ENCODE peak calls at places on chromosomes 6 and 20, in four cellular contexts. B is CD4-positive, alpha-beta memory T cell; V is body of pancreas; N is H9. Z is an unnamed sample.

GRCh38 chr6:2102966-2103365 is 142.4 kb downstream of the GMDS start:
- DNase-seq in B (no peak), V (no peak), N (no peak), Z (no peak)

GRCh38 chr6:5103250-5103649 is 18.1 kb downstream of the PPP1R3G start:
- DNase-seq in B (no peak), V (no peak), N (no peak), Z (no peak)

GRCh38 chr20:61391812-61392520 is 139.9 kb downstream of the CDH4 start:
- DNase-seq in B (no peak), V (no peak), N (no peak), Z (no peak)

GRCh38 chr6:127554435-127555006 is 22.5 kb upstream of the C6orf58 start:
- DNase-seq in B (no peak), V (peak; percentile 31), N (peak; percentile 43), Z (peak; percentile 17)

GRCh38 chr20:61308171-61308795 is 56.2 kb downstream of the CDH4 start:
- DNase-seq in B (no peak), V (no peak), N (no peak), Z (no peak)

GRCh38 chr6:147699637-147700036 is 191.1 kb downstream of the SAMD5 start:
- DNase-seq in B (no peak), V (no peak), N (no peak), Z (no peak)

GRCh38 chr20:8693709-8694108 is 375.2 kb upstream of the PLCB4 start:
- DNase-seq in B (no peak), V (no peak), N (no peak), Z (no peak)

GRCh38 chr6:150319924-150320323 is 48.9 kb upstream of the IYD start:
- DNase-seq in B (no peak), V (no peak), N (no peak), Z (no peak)

GRCh38 chr6:66376021-66376420 is 669.0 kb upstream of the EYS start:
- DNase-seq in B (no peak), V (no peak), N (no peak), Z (no peak)

GRCh38 chr6:105835373-105835772 is 250.8 kb upstream of the PRDM1 start:
- DNase-seq in B (no peak), V (no peak), N (peak; percentile 76), Z (peak; percentile 18)

GRCh38 chr6:99219788-99220187 is 129.7 kb downstream of the FAXC start:
- DNase-seq in B (no peak), V (no peak), N (peak; percentile 93), Z (no peak)

GRCh38 chr6:150741633-150742200 is 123.8 kb upstream of the MTHFD1L start:
- DNase-seq in B (peak; percentile 6), V (no peak), N (no peak), Z (no peak)

GRCh38 chr20:36145877-36146707 is 8.4 kb upstream of the EPB41L1 start:
- DNase-seq in B (no peak), V (no peak), N (no peak), Z (no peak)

GRCh38 chr6:155327326-155328073 is 13.2 kb upstream of the TFB1M start:
- DNase-seq in B (peak; percentile 60), V (peak; percentile 65), N (no peak), Z (no peak)

GRCh38 chr6:170093658-170094596 is 197.0 kb downstream of the DLL1 start:
- DNase-seq in B (no peak), V (peak; percentile 8), N (peak; percentile 28), Z (no peak)

GRCh38 chr6:41706876-41707564 is 28.4 kb downstream of the TFEB start:
- DNase-seq in B (no peak), V (no peak), N (no peak), Z (peak; percentile 67)

GRCh38 chr20:50306478-50307423 is 116.1 kb downstream of the CEBPB start:
- DNase-seq in B (no peak), V (no peak), N (no peak), Z (no peak)

GRCh38 chr6:139161817-139162284 is 27.0 kb downstream of the HECA start:
- DNase-seq in B (peak; percentile 69), V (no peak), N (no peak), Z (no peak)

GRCh38 chr6:125918681-125919566 is 37.6 kb upstream of the HINT3 start:
- DNase-seq in B (peak; percentile 67), V (peak; percentile 47), N (no peak), Z (peak; percentile 69)

GRCh38 chr6:34237316-34237721 is 646 bp downstream of the HMGA1 start:
- DNase-seq in B (peak; percentile 29), V (peak; percentile 35), N (no peak), Z (no peak)

GRCh38 chr6:151422981-151423380 is 28.9 kb downstream of the RMND1 start:
- DNase-seq in B (no peak), V (no peak), N (no peak), Z (no peak)

GRCh38 chr6:52697903-52698302 is 27.0 kb downstream of the TMEM14A start:
- DNase-seq in B (no peak), V (no peak), N (no peak), Z (no peak)

GRCh38 chr20:50798650-50799049 is 3.8 kb downstream of the BCAS4 start:
- DNase-seq in B (no peak), V (no peak), N (no peak), Z (no peak)

GRCh38 chr6:40972814-40973213 is 66.2 kb downstream of the UNC5CL start:
- DNase-seq in B (no peak), V (no peak), N (no peak), Z (no peak)

GRCh38 chr6:166930354-166930891 is 25.9 kb downstream of the RNASET2 start:
- DNase-seq in B (no peak), V (no peak), N (no peak), Z (no peak)

GRCh38 chr20:64155258-64156135 is 8.8 kb upstream of the MYT1 start:
- DNase-seq in B (no peak), V (no peak), N (no peak), Z (no peak)

GRCh38 chr6:38549180-38549579 is 90.5 kb downstream of the BTBD9 start:
- DNase-seq in B (no peak), V (no peak), N (no peak), Z (no peak)

GRCh38 chr6:40541556-40542174 is 45.5 kb downstream of the LRFN2 start:
- DNase-seq in B (no peak), V (no peak), N (no peak), Z (no peak)

GRCh38 chr6:116783852-116784251 is 18.3 kb upstream of the FAM162B start:
- DNase-seq in B (no peak), V (no peak), N (no peak), Z (no peak)

GRCh38 chr6:107060704-107061103 is 32.7 kb downstream of the MTRES1 start:
- DNase-seq in B (no peak), V (no peak), N (no peak), Z (no peak)

DNA sequence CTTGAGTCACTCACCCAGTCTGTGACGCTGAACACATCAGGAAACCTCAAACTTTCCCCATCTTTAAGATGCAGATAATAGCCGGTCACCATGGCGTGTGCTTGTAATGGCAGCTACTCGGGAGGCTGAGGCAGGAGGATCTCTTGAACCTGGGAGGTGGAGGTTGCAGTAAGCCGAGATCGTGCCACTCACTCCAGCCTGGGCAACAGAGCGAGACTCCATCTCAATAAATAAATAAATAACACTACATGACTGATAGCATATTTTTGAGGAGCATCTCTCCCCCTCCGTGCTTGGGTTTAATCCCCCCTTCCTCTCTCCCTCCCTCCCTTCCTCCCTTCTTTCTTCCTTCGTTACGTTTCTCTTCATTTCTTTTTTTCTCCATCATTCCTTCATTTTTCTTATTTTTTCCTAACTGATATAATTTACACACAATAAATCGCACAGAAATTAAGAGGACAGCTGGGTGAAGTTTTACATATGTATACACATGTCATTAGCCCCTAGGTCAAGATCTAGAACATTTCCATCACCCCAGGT is 51.3 kb upstream of the EZR start:
- DNase-seq in B (no peak), V (no peak), N (no peak), Z (no peak)
- H3K27ac ChIP-seq in B (peak overlapping the region; percentile 97), V (peak overlapping the region; percentile 92), N (peak overlapping the region; percentile 85), Z (peak overlapping the region; percentile 59)

GRCh38 chr20:20017001-20017851 is at the start of gene NAA20:
- DNase-seq in B (peak; percentile 88), V (peak; percentile 94), N (peak; percentile 98), Z (peak; percentile 87)

GRCh38 chr20:20014659-20015058 is 2.5 kb upstream of the NAA20 start:
- DNase-seq in B (no peak), V (no peak), N (no peak), Z (no peak)

GRCh38 chr20:20009784-20010253 is 7.3 kb upstream of the NAA20 start:
- DNase-seq in B (no peak), V (no peak), N (peak; percentile 57), Z (no peak)

GRCh38 chr20:20010639-20011500 is 6.3 kb upstream of the NAA20 start:
- DNase-seq in B (no peak), V (no peak), N (no peak), Z (no peak)

DNA sequence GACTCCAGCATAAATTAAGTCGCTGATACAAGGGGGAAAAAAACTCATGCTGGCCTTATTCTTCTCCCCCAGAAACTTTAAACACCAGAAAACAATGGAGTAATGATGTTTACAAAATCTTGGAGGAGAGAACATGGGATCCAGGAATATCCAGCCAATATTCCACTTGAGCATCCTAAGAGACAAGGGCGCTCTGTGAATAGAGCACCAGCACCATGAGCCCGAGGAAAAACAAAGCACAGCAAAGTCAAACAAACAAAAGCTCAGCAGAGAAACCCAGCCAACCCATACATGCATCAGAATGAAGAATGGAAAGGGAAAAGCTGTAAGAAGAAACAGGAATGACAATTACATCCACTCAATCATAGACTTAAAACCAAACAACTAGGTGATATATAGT is 4.6 kb upstream of the NAA20 start:
- DNase-seq in B (no peak), V (no peak), N (no peak), Z (no peak)
- H3K27ac ChIP-seq in B (no peak overlapping the region), V (no peak overlapping the region), N (no peak overlapping the region), Z (no peak overlapping the region)

GRCh38 chr6:144307880-144308279 is 22.7 kb downstream of the UTRN start:
- DNase-seq in B (no peak), V (no peak), N (no peak), Z (no peak)
- H3K27ac ChIP-seq in B (no peak overlapping the region), V (no peak overlapping the region), N (no peak overlapping the region), Z (no peak overlapping the region)

GRCh38 chr6:84687487-84687886 is 76.9 kb downstream of the TBX18 start:
- DNase-seq in B (no peak), V (no peak), N (no peak), Z (no peak)

GRCh38 chr6:84685983-84686584 is 78.3 kb downstream of the TBX18 start:
- DNase-seq in B (no peak), V (no peak), N (no peak), Z (peak; percentile 40)

DNA sequence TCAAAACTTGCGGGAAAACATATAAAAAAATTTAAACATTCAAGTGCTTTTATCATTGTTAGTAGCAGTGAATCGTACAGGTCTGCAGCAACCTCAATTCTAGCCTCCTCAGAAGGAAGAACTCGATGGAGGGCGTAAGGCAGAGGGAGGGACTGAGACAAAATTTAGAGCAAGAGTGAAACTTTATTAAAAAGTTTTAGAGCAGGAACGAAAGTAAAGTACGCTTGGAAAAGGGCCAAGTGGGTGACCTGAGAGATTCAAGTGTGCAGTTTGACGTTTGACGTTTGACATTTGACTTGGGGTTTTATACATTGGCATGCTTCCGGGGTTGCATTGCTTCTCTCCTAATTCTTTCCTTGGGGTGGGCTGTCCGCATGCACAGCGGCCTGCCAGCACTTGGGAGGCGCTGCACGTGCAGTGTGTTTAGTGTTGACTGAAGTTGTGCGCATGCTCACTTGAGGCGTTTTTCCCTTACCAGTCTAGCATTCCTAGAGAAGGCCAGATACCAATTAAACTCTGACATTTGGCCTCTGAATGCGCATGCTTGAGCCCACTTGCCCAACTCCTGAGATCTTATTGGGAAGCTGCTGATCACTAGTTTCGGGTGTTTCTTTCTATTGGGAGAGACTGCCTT is 82.6 kb downstream of the TBX18 start:
- DNase-seq in B (no peak), V (no peak), N (no peak), Z (no peak)
- H3K27ac ChIP-seq in B (no peak overlapping the region), V (no peak overlapping the region), N (no peak overlapping the region), Z (no peak overlapping the region)

Z was measured in HL-60.